ENCODE peak calls at places on chromosomes 7 and 10, in nine cellular contexts. K is thoracic aorta; S is stimulated activated CD8-positive, alpha-beta memory T cell treated with anti-CD3 and anti-CD28 coated beads, Interleukin-2, amount 100 ng/mL, for 1 hour; Z is uterus; R is amniotic stem cell; B is central memory CD4-positive, alpha-beta T cell; X is activated naive CD8-positive, alpha-beta T cell treated with anti-CD3 and anti-CD28 coated beads, Interleukin-2, amount 50 U/mL, for 24 hours; D is COR-L47; Q is transverse colon. P is an unnamed sample.
A peak's percentile ranks its signal among the peaks of the same experiment; 100 is the strongest.

GRCh38 chr10:69492091-69492745 is 41.0 kb downstream of the TSPAN15 start:
- DNase-seq in K (no peak), S (no peak), Z (peak; percentile 12), R (no peak), B (no peak), X (no peak), D (no peak), Q (no peak), P (no peak)

GRCh38 chr7:45021604-45022296 is 21.7 kb downstream of the CCM2 start:
- DNase-seq in K (no peak), S (no peak), Z (no peak), R (no peak), B (no peak), X (no peak), D (no peak), Q (no peak), P (no peak)

GRCh38 chr10:74983383-74983782 is 128.1 kb upstream of the SAMD8 start:
- DNase-seq in K (no peak), S (no peak), Z (no peak), R (no peak), B (no peak), X (no peak), D (no peak), Q (no peak), P (no peak)

GRCh38 chr7:140404565-140405080 is 765 bp downstream of the RAB19 start:
- DNase-seq in K (no peak), S (no peak), Z (no peak), R (no peak), B (no peak), X (no peak), D (no peak), Q (no peak), P (no peak)

GRCh38 chr7:9890092-9890491 is 1083.6 kb upstream of the PHF14 start:
- DNase-seq in K (no peak), S (no peak), Z (no peak), R (no peak), B (no peak), X (no peak), D (no peak), Q (no peak), P (no peak)

GRCh38 chr10:86945361-86946214 is 11.8 kb downstream of the MMRN2 start:
- DNase-seq in K (peak; percentile 3), S (no peak), Z (peak; percentile 61), R (no peak), B (no peak), X (no peak), D (no peak), Q (no peak), P (no peak)

GRCh38 chr10:125093199-125093841 is 67.0 kb downstream of the CTBP2 start:
- DNase-seq in K (peak; percentile 36), S (no peak), Z (peak; percentile 71), R (no peak), B (no peak), X (no peak), D (no peak), Q (peak; percentile 48), P (no peak)

GRCh38 chr10:113576853-113577252 is 24.0 kb downstream of the HABP2 start:
- DNase-seq in K (no peak), S (no peak), Z (no peak), R (no peak), B (no peak), X (peak; percentile 11), D (no peak), Q (no peak), P (no peak)

GRCh38 chr10:43849551-43849950 is 200.9 kb upstream of the ZNF32 start:
- DNase-seq in K (no peak), S (no peak), Z (no peak), R (no peak), B (no peak), X (no peak), D (no peak), Q (no peak), P (no peak)

GRCh38 chr10:24385776-24386175 is 176.8 kb downstream of the KIAA1217 start:
- DNase-seq in K (no peak), S (no peak), Z (no peak), R (no peak), B (no peak), X (no peak), D (no peak), Q (no peak), P (no peak)

GRCh38 chr7:55441668-55442305 is 76.7 kb downstream of the LANCL2 start:
- DNase-seq in K (no peak), S (no peak), Z (no peak), R (peak; percentile 24), B (no peak), X (no peak), D (no peak), Q (no peak), P (peak; percentile 10)

GRCh38 chr7:157483971-157484410 is 147.2 kb downstream of the DNAJB6 start:
- DNase-seq in K (no peak), S (no peak), Z (no peak), R (no peak), B (no peak), X (no peak), D (no peak), Q (no peak), P (no peak)

GRCh38 chr7:55517191-55517633 is 55.1 kb downstream of the VOPP1 start:
- DNase-seq in K (no peak), S (no peak), Z (no peak), R (no peak), B (no peak), X (peak; percentile 53), D (no peak), Q (no peak), P (no peak)

GRCh38 chr10:3622845-3623621 is 162.0 kb downstream of the KLF6 start:
- DNase-seq in K (no peak), S (no peak), Z (no peak), R (no peak), B (no peak), X (peak; percentile 23), D (no peak), Q (no peak), P (no peak)

GRCh38 chr7:27225005-27225934 is 17.3 kb upstream of the EVX1 start:
- DNase-seq in K (no peak), S (no peak), Z (no peak), R (no peak), B (no peak), X (no peak), D (no peak), Q (no peak), P (no peak)

GRCh38 chr7:91784469-91784868 is 96.0 kb downstream of the MTERF1 start:
- DNase-seq in K (no peak), S (no peak), Z (no peak), R (peak; percentile 38), B (no peak), X (no peak), D (peak; percentile 38), Q (no peak), P (peak; percentile 58)

GRCh38 chr10:22466763-22467334 is 121.6 kb downstream of the SPAG6 start:
- DNase-seq in K (no peak), S (no peak), Z (no peak), R (no peak), B (no peak), X (no peak), D (no peak), Q (no peak), P (no peak)